ENCODE peak calls at places on chromosomes 6 and 20, in seven cellular contexts. One of them, this sample, is unnamed.

GRCh38 chr6:157223486-157223885 is 99.8 kb downstream of the TMEM242 start:
- DNase-seq in IMR-90: no peak
- DNase-seq in H9: no peak
- DNase-seq in H1: no peak
- DNase-seq in neuronal stem cell: no peak
- DNase-seq in mesendoderm: no peak
- DNase-seq in trophoblast cell: no peak
- DNase-seq in this sample: no peak

GRCh38 chr20:21289651-21290050 is 13.5 kb upstream of the XRN2 start:
- DNase-seq in IMR-90: peak
- DNase-seq in H9: no peak
- DNase-seq in H1: no peak
- DNase-seq in neuronal stem cell: no peak
- DNase-seq in mesendoderm: no peak
- DNase-seq in trophoblast cell: no peak
- DNase-seq in this sample: no peak

GRCh38 chr6:142207265-142207877 is 60.3 kb downstream of the VTA1 start:
- DNase-seq in IMR-90: peak
- DNase-seq in H9: peak
- DNase-seq in H1: peak
- DNase-seq in neuronal stem cell: peak
- DNase-seq in mesendoderm: peak
- DNase-seq in trophoblast cell: peak
- DNase-seq in this sample: peak

GRCh38 chr6:786946-787763 is 94.2 kb upstream of the EXOC2 start:
- DNase-seq in IMR-90: peak
- DNase-seq in H9: no peak
- DNase-seq in H1: peak
- DNase-seq in neuronal stem cell: no peak
- DNase-seq in mesendoderm: peak
- DNase-seq in trophoblast cell: no peak
- DNase-seq in this sample: peak

GRCh38 chr6:45569210-45569945 is 191.6 kb upstream of the SUPT3H start:
- DNase-seq in IMR-90: no peak
- DNase-seq in H9: no peak
- DNase-seq in H1: no peak
- DNase-seq in neuronal stem cell: no peak
- DNase-seq in mesendoderm: no peak
- DNase-seq in trophoblast cell: no peak
- DNase-seq in this sample: no peak

GRCh38 chr20:46698788-46699187 is 9.5 kb upstream of the TP53RK start:
- DNase-seq in IMR-90: no peak
- DNase-seq in H9: no peak
- DNase-seq in H1: no peak
- DNase-seq in neuronal stem cell: no peak
- DNase-seq in mesendoderm: peak
- DNase-seq in trophoblast cell: no peak
- DNase-seq in this sample: no peak

GRCh38 chr20:23412026-23412425 is 9.3 kb downstream of the NAPB start:
- DNase-seq in IMR-90: peak
- DNase-seq in H9: no peak
- DNase-seq in H1: no peak
- DNase-seq in neuronal stem cell: no peak
- DNase-seq in mesendoderm: peak
- DNase-seq in trophoblast cell: no peak
- DNase-seq in this sample: peak

GRCh38 chr6:113539202-113539601 is 317.9 kb upstream of the MARCKS start:
- DNase-seq in IMR-90: no peak
- DNase-seq in H9: no peak
- DNase-seq in H1: no peak
- DNase-seq in neuronal stem cell: peak
- DNase-seq in mesendoderm: peak
- DNase-seq in trophoblast cell: no peak
- DNase-seq in this sample: peak

GRCh38 chr20:54611701-54612487 is 136.5 kb downstream of the DOK5 start:
- DNase-seq in IMR-90: no peak
- DNase-seq in H9: no peak
- DNase-seq in H1: no peak
- DNase-seq in neuronal stem cell: no peak
- DNase-seq in mesendoderm: no peak
- DNase-seq in trophoblast cell: no peak
- DNase-seq in this sample: no peak

GRCh38 chr6:1871936-1872335 is 262.2 kb downstream of the FOXC1 start:
- DNase-seq in IMR-90: no peak
- DNase-seq in H9: no peak
- DNase-seq in H1: no peak
- DNase-seq in neuronal stem cell: no peak
- DNase-seq in mesendoderm: peak
- DNase-seq in trophoblast cell: no peak
- DNase-seq in this sample: peak

GRCh38 chr20:51450984-51451383 is 91.5 kb downstream of the NFATC2 start:
- DNase-seq in IMR-90: no peak
- DNase-seq in H9: no peak
- DNase-seq in H1: no peak
- DNase-seq in neuronal stem cell: no peak
- DNase-seq in mesendoderm: no peak
- DNase-seq in trophoblast cell: no peak
- DNase-seq in this sample: no peak

GRCh38 chr20:25058797-25059486 is 1.0 kb upstream of the ACSS1 start:
- DNase-seq in IMR-90: peak
- DNase-seq in H9: no peak
- DNase-seq in H1: no peak
- DNase-seq in neuronal stem cell: no peak
- DNase-seq in mesendoderm: no peak
- DNase-seq in trophoblast cell: no peak
- DNase-seq in this sample: peak

GRCh38 chr6:128432394-128432793 is 88.0 kb downstream of the PTPRK start:
- DNase-seq in IMR-90: peak
- DNase-seq in H9: no peak
- DNase-seq in H1: no peak
- DNase-seq in neuronal stem cell: no peak
- DNase-seq in mesendoderm: no peak
- DNase-seq in trophoblast cell: no peak
- DNase-seq in this sample: peak

GRCh38 chr6:79384845-79385244 is 150.4 kb upstream of the HMGN3 start:
- DNase-seq in IMR-90: no peak
- DNase-seq in H9: no peak
- DNase-seq in H1: no peak
- DNase-seq in neuronal stem cell: no peak
- DNase-seq in mesendoderm: no peak
- DNase-seq in trophoblast cell: no peak
- DNase-seq in this sample: no peak

GRCh38 chr6:4920914-4921410 is 82.9 kb downstream of the RPP40 start:
- DNase-seq in IMR-90: peak
- DNase-seq in H9: no peak
- DNase-seq in H1: no peak
- DNase-seq in neuronal stem cell: no peak
- DNase-seq in mesendoderm: peak
- DNase-seq in trophoblast cell: peak
- DNase-seq in this sample: no peak

GRCh38 chr20:41335591-41335990 is 5.0 kb upstream of the LPIN3 start:
- DNase-seq in IMR-90: no peak
- DNase-seq in H9: no peak
- DNase-seq in H1: no peak
- DNase-seq in neuronal stem cell: no peak
- DNase-seq in mesendoderm: no peak
- DNase-seq in trophoblast cell: no peak
- DNase-seq in this sample: no peak

GRCh38 chr6:146028250-146028789 is 542 bp upstream of the GRM1 start:
- DNase-seq in IMR-90: peak
- DNase-seq in H9: peak
- DNase-seq in H1: peak
- DNase-seq in neuronal stem cell: peak
- DNase-seq in mesendoderm: peak
- DNase-seq in trophoblast cell: peak
- DNase-seq in this sample: peak

GRCh38 chr20:31605902-31606677 is 1.0 kb downstream of the ID1 start:
- DNase-seq in IMR-90: no peak
- DNase-seq in H9: peak
- DNase-seq in H1: no peak
- DNase-seq in neuronal stem cell: no peak
- DNase-seq in mesendoderm: peak
- DNase-seq in trophoblast cell: no peak
- DNase-seq in this sample: peak

GRCh38 chr6:12570461-12571030 is 146.0 kb upstream of the PHACTR1 start:
- DNase-seq in IMR-90: peak
- DNase-seq in H9: no peak
- DNase-seq in H1: no peak
- DNase-seq in neuronal stem cell: no peak
- DNase-seq in mesendoderm: no peak
- DNase-seq in trophoblast cell: no peak
- DNase-seq in this sample: no peak

DNA sequence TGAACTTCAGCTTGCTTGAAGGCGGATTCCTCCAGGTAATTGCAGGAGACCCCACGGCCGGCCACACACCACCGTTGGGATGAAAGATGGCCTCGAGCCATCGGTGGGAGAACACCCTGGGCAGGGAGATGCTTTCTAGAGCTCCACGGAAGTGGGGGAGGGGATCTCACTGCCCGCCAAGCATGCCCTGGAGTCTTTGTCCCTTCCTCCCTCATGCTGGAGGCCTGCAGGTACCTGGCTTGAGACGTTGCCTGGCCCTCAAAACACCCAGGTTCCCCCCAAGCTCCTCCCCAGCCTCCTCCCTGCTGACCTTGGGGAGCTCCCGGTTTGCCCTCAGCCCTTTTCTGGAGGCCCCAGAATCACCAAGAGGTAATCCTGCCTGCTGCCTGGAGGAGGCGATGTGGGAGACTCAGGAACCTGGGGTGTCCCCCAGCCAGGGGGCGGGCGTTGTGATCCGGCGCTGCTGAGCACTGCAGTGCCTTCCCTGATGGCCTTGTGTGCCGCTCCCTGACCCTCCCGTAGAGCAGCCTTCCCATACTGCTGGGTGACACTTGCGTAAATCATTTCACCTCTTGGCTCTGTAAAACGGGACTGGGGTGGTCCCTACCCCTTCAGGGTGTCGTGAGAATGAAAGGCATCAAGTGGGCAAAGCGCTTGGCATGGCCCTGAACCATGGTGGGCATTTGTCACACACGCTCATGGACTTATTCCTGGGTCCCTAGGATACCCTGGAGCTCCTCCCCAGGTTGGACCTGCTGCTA is 91.4 kb downstream of the CEBPB start:
- DNase-seq in IMR-90: no peak
- DNase-seq in H9: peak
- DNase-seq in H1: peak
- DNase-seq in neuronal stem cell: no peak
- DNase-seq in mesendoderm: peak
- DNase-seq in trophoblast cell: no peak
- DNase-seq in this sample: no peak
- H4K8ac ChIP-seq in IMR-90: no peak
- H4K8ac ChIP-seq in H9: no peak
- H4K8ac ChIP-seq in H1: peak
- H4K8ac ChIP-seq in neuronal stem cell: no peak
- H4K8ac ChIP-seq in mesendoderm: no peak
- H4K8ac ChIP-seq in trophoblast cell: no peak
- H4K8ac ChIP-seq in this sample: no peak

GRCh38 chr6:170273191-170273590 is 17.7 kb downstream of the DLL1 start:
- DNase-seq in IMR-90: no peak
- DNase-seq in H9: no peak
- DNase-seq in H1: no peak
- DNase-seq in neuronal stem cell: no peak
- DNase-seq in mesendoderm: no peak
- DNase-seq in trophoblast cell: no peak
- DNase-seq in this sample: no peak

GRCh38 chr6:170272341-170273065 is 18.4 kb downstream of the DLL1 start:
- DNase-seq in IMR-90: no peak
- DNase-seq in H9: no peak
- DNase-seq in H1: no peak
- DNase-seq in neuronal stem cell: no peak
- DNase-seq in mesendoderm: no peak
- DNase-seq in trophoblast cell: no peak
- DNase-seq in this sample: no peak

GRCh38 chr6:170269873-170270541 is 20.9 kb downstream of the DLL1 start:
- DNase-seq in IMR-90: peak
- DNase-seq in H9: no peak
- DNase-seq in H1: no peak
- DNase-seq in neuronal stem cell: no peak
- DNase-seq in mesendoderm: no peak
- DNase-seq in trophoblast cell: no peak
- DNase-seq in this sample: no peak

GRCh38 chr6:170270984-170271593 is 19.8 kb downstream of the DLL1 start:
- DNase-seq in IMR-90: no peak
- DNase-seq in H9: no peak
- DNase-seq in H1: no peak
- DNase-seq in neuronal stem cell: no peak
- DNase-seq in mesendoderm: peak
- DNase-seq in trophoblast cell: no peak
- DNase-seq in this sample: no peak

GRCh38 chr6:170271771-170272314 is 19.0 kb downstream of the DLL1 start:
- DNase-seq in IMR-90: no peak
- DNase-seq in H9: no peak
- DNase-seq in H1: no peak
- DNase-seq in neuronal stem cell: no peak
- DNase-seq in mesendoderm: no peak
- DNase-seq in trophoblast cell: no peak
- DNase-seq in this sample: no peak
- H3K27ac ChIP-seq in IMR-90: no peak
- H3K27ac ChIP-seq in H9: no peak
- H3K27ac ChIP-seq in H1: no peak
- H3K27ac ChIP-seq in neuronal stem cell: no peak
- H3K27ac ChIP-seq in mesendoderm: no peak
- H3K27ac ChIP-seq in trophoblast cell: no peak
- H3K27ac ChIP-seq in this sample: no peak

GRCh38 chr6:44202972-44203750 is 13.6 kb upstream of the MYMX start:
- DNase-seq in IMR-90: no peak
- DNase-seq in H9: no peak
- DNase-seq in H1: no peak
- DNase-seq in neuronal stem cell: no peak
- DNase-seq in mesendoderm: peak
- DNase-seq in trophoblast cell: peak
- DNase-seq in this sample: no peak
- H4K8ac ChIP-seq in IMR-90: no peak
- H4K8ac ChIP-seq in H9: peak
- H4K8ac ChIP-seq in H1: peak
- H4K8ac ChIP-seq in neuronal stem cell: no peak
- H4K8ac ChIP-seq in mesendoderm: no peak
- H4K8ac ChIP-seq in trophoblast cell: peak
- H4K8ac ChIP-seq in this sample: no peak

DNA sequence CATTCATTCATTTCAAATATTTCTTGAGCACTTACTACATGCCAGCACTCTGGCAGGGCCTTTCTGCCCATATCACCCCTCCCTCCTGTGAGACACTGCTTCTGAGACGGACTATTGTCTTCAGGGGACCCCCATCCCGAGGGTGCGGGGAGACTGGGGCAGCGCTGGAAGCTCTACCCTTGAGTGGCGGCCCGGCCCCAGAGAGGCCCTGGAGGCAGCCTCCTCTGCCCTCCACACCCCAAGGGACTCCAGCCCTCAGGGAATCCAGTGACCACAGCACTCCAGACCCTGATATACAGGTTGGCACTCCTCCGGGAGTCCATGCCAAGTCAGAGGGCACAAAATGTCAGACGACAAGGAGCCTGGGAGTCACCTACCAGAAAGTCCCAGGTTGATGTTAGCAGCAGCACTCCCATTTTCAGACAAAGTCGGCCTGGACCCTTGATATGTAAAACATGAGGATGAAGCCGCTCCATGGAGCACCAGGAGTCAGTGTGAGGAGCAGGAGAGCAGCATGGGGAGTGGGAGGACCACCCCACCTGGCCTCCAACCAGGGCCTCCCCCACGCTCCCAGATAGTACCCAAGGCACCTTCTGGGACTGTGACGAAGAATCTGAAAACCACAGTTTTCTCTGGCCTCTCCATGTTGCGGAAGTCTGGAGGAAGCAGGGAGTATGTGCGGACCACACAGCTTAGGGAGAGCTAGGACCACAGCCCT is 20.7 kb downstream of the TFEB start:
- DNase-seq in IMR-90: no peak
- DNase-seq in H9: no peak
- DNase-seq in H1: no peak
- DNase-seq in neuronal stem cell: no peak
- DNase-seq in mesendoderm: no peak
- DNase-seq in trophoblast cell: no peak
- DNase-seq in this sample: no peak
- H3K27ac ChIP-seq in IMR-90: no peak
- H3K27ac ChIP-seq in H9: no peak
- H3K27ac ChIP-seq in H1: no peak
- H3K27ac ChIP-seq in neuronal stem cell: no peak
- H3K27ac ChIP-seq in mesendoderm: no peak
- H3K27ac ChIP-seq in trophoblast cell: no peak
- H3K27ac ChIP-seq in this sample: no peak